ENCODE peak calls at places on chromosomes 3 and 15, in ten cellular contexts. P is suprapubic skin, A is OCI-LY7, J is adrenal gland, X is stomach, F is PC-9, L is fibroblast of lung, G is right atrium auricular region, B is heart left ventricle, N is uterus. Z is an unnamed sample.

GRCh38 chr3:55169608-55170010 is 241.8 kb upstream of the LRTM1 start:
- DNase-seq in N (no peak), J (no peak), G (no peak), B (no peak), L (peak; percentile 99), X (no peak), A (no peak), P (no peak), F (peak; percentile 67), Z (peak; percentile 96)

GRCh38 chr3:57228734-57229505 is 1.4 kb downstream of the APPL1 start:
- DNase-seq in P (no peak), F (peak; percentile 93), B (no peak), A (no peak), J (peak; percentile 22), G (no peak), L (peak; percentile 63), N (no peak), X (no peak), Z (peak; percentile 29)

GRCh38 chr3:194057570-194058188 is 78.3 kb upstream of the HES1 start:
- DNase-seq in G (no peak), X (no peak), N (no peak), B (no peak), F (no peak), J (no peak), A (no peak), L (no peak), P (no peak), Z (no peak)

GRCh38 chr3:193732391-193732790 is 139.4 kb downstream of the OPA1 start:
- DNase-seq in G (no peak), J (peak; percentile 89), N (no peak), P (no peak), B (no peak), X (no peak), A (no peak), F (peak; percentile 40), L (peak; percentile 66), Z (peak; percentile 70)

GRCh38 chr3:193788189-193788946 is 195.4 kb downstream of the OPA1 start:
- DNase-seq in B (peak; percentile 64), N (peak; percentile 41), P (peak; percentile 80), A (peak; percentile 81), F (no peak), J (peak; percentile 66), G (peak; percentile 67), L (peak; percentile 69), X (peak; percentile 65), Z (peak; percentile 28)

GRCh38 chr15:82548700-82549099 is 8.4 kb upstream of the RPS17 start:
- DNase-seq in F (no peak), L (no peak), X (no peak), G (no peak), A (no peak), J (no peak), B (no peak), N (no peak), P (no peak), Z (no peak)

GRCh38 chr3:99319961-99320360 is 318.4 kb upstream of the COL8A1 start:
- DNase-seq in X (no peak), N (no peak), L (peak; percentile 84), A (no peak), F (no peak), B (no peak), P (no peak), G (no peak), J (no peak), Z (peak; percentile 78)

GRCh38 chr3:54853573-54854404 is 74.1 kb downstream of the LRTM1 start:
- DNase-seq in N (peak; percentile 65), A (peak; percentile 60), X (peak; percentile 72), G (peak; percentile 82), B (peak; percentile 71), F (no peak), P (peak; percentile 90), J (peak; percentile 86), L (peak; percentile 70), Z (peak; percentile 49)

GRCh38 chr15:89356634-89357298 is 22.1 kb upstream of the POLG start:
- DNase-seq in F (no peak), N (no peak), P (no peak), J (peak; percentile 26), G (no peak), L (no peak), X (no peak), A (peak; percentile 25), B (no peak), Z (no peak)

GRCh38 chr3:42698911-42699230 is 3.7 kb downstream of the HHATL start:
- DNase-seq in L (no peak), B (no peak), F (no peak), X (peak; percentile 15), A (no peak), N (no peak), J (no peak), P (no peak), G (peak; percentile 53), Z (no peak)

GRCh38 chr3:40160933-40161332 is 148.6 kb upstream of the EIF1B start:
- DNase-seq in X (no peak), J (no peak), F (no peak), N (no peak), L (no peak), P (no peak), G (no peak), A (no peak), B (no peak), Z (no peak)

GRCh38 chr3:164095279-164095678 is 983.0 kb downstream of the SI start:
- DNase-seq in P (no peak), B (no peak), F (no peak), X (no peak), A (no peak), J (no peak), G (no peak), L (no peak), N (no peak), Z (no peak)

GRCh38 chr3:109927161-109927560 is 589.8 kb upstream of the DPPA4 start:
- DNase-seq in X (no peak), F (peak; percentile 98), P (no peak), G (no peak), N (no peak), B (no peak), L (peak; percentile 94), A (no peak), J (no peak), Z (peak; percentile 96)

GRCh38 chr3:111989061-111989678 is 9.6 kb upstream of the TAGLN3 start:
- DNase-seq in B (no peak), L (peak; percentile 81), J (peak; percentile 11), N (no peak), A (peak; percentile 68), X (no peak), G (no peak), F (peak; percentile 61), P (no peak), Z (peak; percentile 63)

GRCh38 chr3:127747066-127747465 is 74.3 kb downstream of the ABTB1 start:
- DNase-seq in L (no peak), B (no peak), G (no peak), F (no peak), X (no peak), J (no peak), A (no peak), P (no peak), N (no peak), Z (no peak)

GRCh38 chr3:127748754-127749327 is 73.5 kb downstream of the MGLL start:
- DNase-seq in F (no peak), N (no peak), L (no peak), P (no peak), A (no peak), B (no peak), X (no peak), J (no peak), G (no peak), Z (no peak)

GRCh38 chr3:127746400-127747057 is 73.8 kb downstream of the ABTB1 start:
- DNase-seq in X (no peak), B (peak; percentile 68), A (no peak), J (no peak), N (no peak), P (no peak), F (peak; percentile 88), L (no peak), G (no peak), Z (no peak)

GRCh38 chr3:127749361-127749760 is 73.0 kb downstream of the MGLL start:
- DNase-seq in P (no peak), B (no peak), A (no peak), G (no peak), N (no peak), F (no peak), J (no peak), L (no peak), X (no peak), Z (no peak)

GRCh38 chr3:127747751-127748521 is 74.4 kb downstream of the MGLL start:
- DNase-seq in A (no peak), P (peak; percentile 90), G (peak; percentile 96), X (peak; percentile 77), N (peak; percentile 57), L (peak; percentile 91), J (no peak), B (peak; percentile 89), F (peak; percentile 97), Z (peak; percentile 81)
- TF ChIP-seq CTCF in A (no peak), P (no peak), G (no peak), X (peak; percentile 29), N (no peak), L (no peak), J (no peak), B (no peak), F (peak; percentile 69), Z (peak; percentile 38)

DNA sequence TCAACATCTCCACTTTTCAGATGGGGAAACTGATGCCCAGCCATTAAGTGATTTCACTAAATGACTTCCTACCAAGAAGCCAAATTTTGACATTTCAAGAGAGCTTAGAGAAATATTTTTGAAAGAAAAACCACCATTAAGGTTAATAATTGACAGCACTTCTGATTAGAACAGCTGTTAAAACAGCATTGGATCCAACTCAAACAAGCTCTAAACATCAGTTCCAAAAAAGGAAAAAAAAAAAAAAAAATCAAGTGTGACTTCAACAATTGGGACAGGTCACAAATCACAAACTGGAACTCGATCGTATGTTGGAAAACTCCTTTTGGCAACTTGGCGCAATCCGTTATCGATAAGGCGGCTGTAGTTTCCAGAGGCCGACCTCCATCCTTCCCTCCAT is 17.9 kb downstream of the TLE3 start:
- DNase-seq in G (no peak), P (no peak), J (no peak), N (no peak), B (no peak), X (no peak), A (no peak), L (no peak), F (no peak), Z (no peak)
- H3K36me3 ChIP-seq in G (peaks cover 60% of the 10 kb centered on the region), P (peaks cover 61% of the 10 kb centered on the region), J (no peaks in the 10 kb centered on the region), N (no peaks in the 10 kb centered on the region), B (peaks cover 45% of the 10 kb centered on the region), X (peaks cover 66% of the 10 kb centered on the region), A (peaks cover 84% of the 10 kb centered on the region), L (peaks cover 6% of the 10 kb centered on the region), F (peaks cover 8% of the 10 kb centered on the region), Z (peaks cover 60% of the 10 kb centered on the region)

GRCh38 chr3:36713904-36714303 is 50.4 kb downstream of the DCLK3 start:
- DNase-seq in B (no peak), G (no peak), X (no peak), N (no peak), F (no peak), A (no peak), J (no peak), P (no peak), L (no peak), Z (no peak)
- TF ChIP-seq CTCF in B (no peak), G (no peak), X (no peak), N (no peak), F (no peak), A (no peak), J (no peak), P (no peak), L (no peak), Z (no peak)

DNA sequence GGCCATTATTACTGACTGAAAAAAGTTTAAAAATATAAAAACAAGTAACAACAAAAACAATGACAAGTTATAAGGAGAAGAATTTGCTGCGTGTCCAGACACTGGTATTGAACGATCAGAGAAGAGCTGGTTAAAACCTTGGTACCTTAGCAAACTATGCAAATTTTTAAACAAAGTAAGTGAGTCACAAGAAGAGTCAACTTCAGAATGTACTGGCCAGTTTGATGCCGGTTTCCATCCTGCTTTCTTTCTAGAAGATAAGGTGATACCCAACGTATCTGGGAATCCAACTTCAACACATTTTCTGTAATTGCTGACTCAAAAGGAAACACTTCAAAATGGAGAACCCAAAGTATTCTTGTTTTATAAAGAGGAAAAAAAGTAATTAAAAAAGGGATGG is 49.8 kb downstream of the RUBCN start:
- DNase-seq in F (no peak), P (no peak), N (no peak), A (no peak), J (no peak), G (no peak), B (no peak), L (no peak), X (no peak), Z (no peak)
- H3K36me3 ChIP-seq in F (no peaks in the 10 kb centered on the region), P (peaks cover 55% of the 10 kb centered on the region), N (no peaks in the 10 kb centered on the region), A (peaks cover 86% of the 10 kb centered on the region), J (no peaks in the 10 kb centered on the region), G (peaks cover 51% of the 10 kb centered on the region), B (peaks cover 91% of the 10 kb centered on the region), L (peaks cover 12% of the 10 kb centered on the region), X (peaks cover 84% of the 10 kb centered on the region), Z (peaks cover 15% of the 10 kb centered on the region)